ENCODE peak calls at places on chromosomes 13 and 19, in seven cellular contexts. X, W, A, C, Y, P and K are unnamed samples.
A peak's percentile ranks its signal among the peaks of the same experiment; 100 is the strongest.

GRCh38 chr13:112434032-112434431 is 57.9 kb downstream of the SPACA7 start:
- DNase-seq in W (no peak), Y (no peak), X (no peak), C (no peak), A (no peak), P (no peak), K (no peak)

GRCh38 chr19:42115219-42115618 is 17.0 kb downstream of the POU2F2 start:
- DNase-seq in P (no peak), W (no peak), X (no peak), Y (peak; percentile 67), A (no peak), C (no peak), K (no peak)

GRCh38 chr13:113559901-113560644 is 24.5 kb upstream of the TFDP1 start:
- DNase-seq in A (no peak), W (no peak), X (no peak), Y (no peak), P (no peak), C (no peak), K (no peak)

GRCh38 chr19:29687244-29687896 is 22.1 kb downstream of the PLEKHF1 start:
- DNase-seq in P (no peak), A (no peak), X (no peak), Y (peak; percentile 99), C (no peak), W (no peak), K (no peak)

GRCh38 chr19:12796146-12797071 is 5.1 kb downstream of the JUNB start:
- DNase-seq in A (peak; percentile 59), C (peak; percentile 87), P (no peak), Y (peak; percentile 67), X (peak; percentile 68), W (peak; percentile 86), K (peak; percentile 67)

GRCh38 chr13:67833564-67833963 is 603.4 kb upstream of the PCDH9 start:
- DNase-seq in Y (no peak), X (no peak), P (no peak), W (no peak), A (no peak), C (no peak), K (no peak)

GRCh38 chr13:100541882-100542545 is 46.6 kb downstream of the GGACT start:
- DNase-seq in P (no peak), X (no peak), A (no peak), Y (no peak), C (peak; percentile 18), W (no peak), K (no peak)

GRCh38 chr19:39400997-39401548 is 5.6 kb upstream of the ZFP36 start:
- DNase-seq in C (no peak), P (no peak), A (no peak), Y (no peak), W (no peak), X (no peak), K (no peak)

GRCh38 chr13:39676315-39676876 is 20.9 kb downstream of the COG6 start:
- DNase-seq in Y (peak; percentile 51), A (no peak), P (no peak), X (peak; percentile 3), W (peak; percentile 15), C (peak; percentile 45), K (no peak)

GRCh38 chr19:10670876-10671804 is 17.0 kb downstream of the ILF3 start:
- DNase-seq in A (no peak), Y (no peak), W (no peak), P (no peak), X (no peak), C (no peak), K (no peak)

GRCh38 chr13:78875792-78876580 is 217.0 kb upstream of the OBI1 start:
- DNase-seq in Y (no peak), X (no peak), C (no peak), W (no peak), P (no peak), A (no peak), K (no peak)

GRCh38 chr19:46739290-46739771 is 6.5 kb upstream of the FKRP start:
- DNase-seq in W (no peak), X (no peak), P (no peak), C (no peak), A (no peak), Y (no peak), K (no peak)

GRCh38 chr19:2523630-2524311 is 47.8 kb downstream of the GADD45B start:
- DNase-seq in X (no peak), A (no peak), P (no peak), W (no peak), C (no peak), Y (peak; percentile 64), K (no peak)

GRCh38 chr13:106867249-106867648 is 299.3 kb upstream of the ARGLU1 start:
- DNase-seq in A (no peak), C (no peak), Y (peak; percentile 18), W (no peak), P (no peak), X (no peak), K (no peak)

GRCh38 chr13:48161530-48162179 is 66.8 kb upstream of the MED4 start:
- DNase-seq in W (no peak), A (no peak), P (no peak), X (no peak), Y (no peak), C (no peak), K (no peak)

GRCh38 chr19:40231544-40232424 is 5.3 kb upstream of the CCNP start:
- DNase-seq in X (no peak), P (no peak), Y (peak; percentile 21), C (no peak), A (no peak), W (no peak), K (no peak)

GRCh38 chr13:38763446-38764381 is 76.8 kb downstream of the FREM2 start:
- DNase-seq in Y (peak; percentile 49), C (peak; percentile 78), W (peak; percentile 61), X (peak; percentile 55), P (no peak), A (no peak), K (no peak)

GRCh38 chr19:56170261-56170660 is 5.5 kb upstream of the GALP start:
- DNase-seq in P (no peak), C (no peak), X (no peak), Y (peak; percentile 52), A (no peak), W (no peak), K (no peak)

GRCh38 chr13:36804588-36804987 is 14.4 kb upstream of the RFXAP start:
- DNase-seq in A (no peak), Y (no peak), X (no peak), P (no peak), C (no peak), W (no peak), K (no peak)

GRCh38 chr19:4866595-4867424 is 657 bp downstream of the PLIN3 start:
- DNase-seq in A (peak; percentile 15), P (peak; percentile 44), X (no peak), Y (peak; percentile 46), C (no peak), W (peak; percentile 47), K (peak; percentile 74)

GRCh38 chr19:44540736-44541135 is 11.3 kb upstream of the CEACAM20 start:
- DNase-seq in A (no peak), W (no peak), P (no peak), C (no peak), Y (no peak), X (no peak), K (no peak)

GRCh38 chr13:46106839-46107371 is 2.1 kb upstream of the CPB2 start:
- DNase-seq in A (no peak), Y (no peak), W (no peak), X (no peak), C (no peak), P (no peak), K (no peak)